ENCODE peak calls at places on chromosomes 2 and 18, in nine cellular contexts. One of them, this sample, is unnamed.

GRCh38 chr2:108586116-108586515 is 51.8 kb downstream of the LIMS1 start:
- DNase-seq in osteoblast: no peak
- DNase-seq in fibroblast of lung: peak; percentile 51
- DNase-seq in PC-3: peak; percentile 37
- DNase-seq in AG09319: no peak
- DNase-seq in Calu3: no peak
- DNase-seq in GM20000: no peak
- DNase-seq in CD4-positive, alpha-beta T cell: no peak
- DNase-seq in tibial artery: no peak
- DNase-seq in this sample: no peak

GRCh38 chr2:72745679-72746368 is 80.0 kb downstream of the EXOC6B start:
- DNase-seq in osteoblast: peak; percentile 41
- DNase-seq in AG09319: peak; percentile 49
- DNase-seq in tibial artery: no peak
- DNase-seq in Calu3: peak; percentile 43
- DNase-seq in fibroblast of lung: peak; percentile 65
- DNase-seq in GM20000: peak; percentile 31
- DNase-seq in CD4-positive, alpha-beta T cell: no peak
- DNase-seq in PC-3: peak; percentile 85
- DNase-seq in this sample: peak; percentile 21

GRCh38 chr2:217393585-217394032 is 533.7 kb upstream of the TNP1 start:
- DNase-seq in Calu3: no peak
- DNase-seq in CD4-positive, alpha-beta T cell: no peak
- DNase-seq in AG09319: peak; percentile 90
- DNase-seq in fibroblast of lung: peak; percentile 97
- DNase-seq in GM20000: no peak
- DNase-seq in PC-3: peak; percentile 9
- DNase-seq in tibial artery: peak; percentile 79
- DNase-seq in osteoblast: peak; percentile 92
- DNase-seq in this sample: no peak

GRCh38 chr2:222903234-222904220 is 42.7 kb downstream of the ACSL3 start:
- DNase-seq in Calu3: peak; percentile 41
- DNase-seq in tibial artery: peak; percentile 32
- DNase-seq in osteoblast: peak; percentile 79
- DNase-seq in AG09319: no peak
- DNase-seq in fibroblast of lung: peak; percentile 49
- DNase-seq in CD4-positive, alpha-beta T cell: no peak
- DNase-seq in GM20000: peak; percentile 63
- DNase-seq in PC-3: peak; percentile 64
- DNase-seq in this sample: peak; percentile 68

GRCh38 chr2:20475567-20475952 is 28.7 kb downstream of the RHOB start:
- DNase-seq in CD4-positive, alpha-beta T cell: no peak
- DNase-seq in Calu3: no peak
- DNase-seq in osteoblast: no peak
- DNase-seq in AG09319: no peak
- DNase-seq in PC-3: no peak
- DNase-seq in GM20000: no peak
- DNase-seq in fibroblast of lung: no peak
- DNase-seq in tibial artery: peak; percentile 1
- DNase-seq in this sample: no peak

GRCh38 chr2:37771600-37772088 is 100.2 kb upstream of the CDC42EP3 start:
- DNase-seq in AG09319: no peak
- DNase-seq in tibial artery: no peak
- DNase-seq in CD4-positive, alpha-beta T cell: no peak
- DNase-seq in PC-3: peak; percentile 30
- DNase-seq in Calu3: no peak
- DNase-seq in osteoblast: no peak
- DNase-seq in fibroblast of lung: peak; percentile 79
- DNase-seq in GM20000: no peak
- DNase-seq in this sample: no peak

GRCh38 chr2:214578395-214578794 is 167.5 kb downstream of the VWC2L start:
- DNase-seq in CD4-positive, alpha-beta T cell: no peak
- DNase-seq in GM20000: no peak
- DNase-seq in PC-3: no peak
- DNase-seq in osteoblast: no peak
- DNase-seq in AG09319: no peak
- DNase-seq in fibroblast of lung: no peak
- DNase-seq in Calu3: no peak
- DNase-seq in tibial artery: no peak
- DNase-seq in this sample: no peak

GRCh38 chr18:65751145-65752085 is 603 bp downstream of the CDH7 start:
- DNase-seq in Calu3: no peak
- DNase-seq in GM20000: no peak
- DNase-seq in fibroblast of lung: peak; percentile 3
- DNase-seq in CD4-positive, alpha-beta T cell: no peak
- DNase-seq in AG09319: no peak
- DNase-seq in tibial artery: no peak
- DNase-seq in PC-3: no peak
- DNase-seq in osteoblast: peak; percentile 55
- DNase-seq in this sample: peak; percentile 21

GRCh38 chr2:9658972-9659371 is 28.2 kb upstream of the YWHAQ start:
- DNase-seq in CD4-positive, alpha-beta T cell: no peak
- DNase-seq in tibial artery: no peak
- DNase-seq in AG09319: no peak
- DNase-seq in fibroblast of lung: peak; percentile 75
- DNase-seq in GM20000: no peak
- DNase-seq in PC-3: no peak
- DNase-seq in Calu3: no peak
- DNase-seq in osteoblast: no peak
- DNase-seq in this sample: no peak

GRCh38 chr2:55923091-55923977 is at the start of gene EFEMP1:
- DNase-seq in tibial artery: peak; percentile 83
- DNase-seq in CD4-positive, alpha-beta T cell: no peak
- DNase-seq in Calu3: peak; percentile 68
- DNase-seq in osteoblast: peak; percentile 88
- DNase-seq in AG09319: no peak
- DNase-seq in PC-3: peak; percentile 69
- DNase-seq in GM20000: no peak
- DNase-seq in fibroblast of lung: peak; percentile 73
- DNase-seq in this sample: peak; percentile 32

GRCh38 chr2:65033178-65033577 is 23.0 kb upstream of the CEP68 start:
- DNase-seq in Calu3: peak; percentile 14
- DNase-seq in CD4-positive, alpha-beta T cell: no peak
- DNase-seq in GM20000: peak; percentile 22
- DNase-seq in PC-3: peak; percentile 39
- DNase-seq in AG09319: no peak
- DNase-seq in fibroblast of lung: no peak
- DNase-seq in osteoblast: no peak
- DNase-seq in tibial artery: no peak
- DNase-seq in this sample: no peak

GRCh38 chr2:58460670-58461069 is 219.5 kb upstream of the FANCL start:
- DNase-seq in GM20000: no peak
- DNase-seq in CD4-positive, alpha-beta T cell: no peak
- DNase-seq in fibroblast of lung: no peak
- DNase-seq in Calu3: no peak
- DNase-seq in AG09319: no peak
- DNase-seq in PC-3: no peak
- DNase-seq in osteoblast: no peak
- DNase-seq in tibial artery: no peak
- DNase-seq in this sample: no peak

GRCh38 chr2:191554240-191554639 is 123.7 kb upstream of the NABP1 start:
- DNase-seq in osteoblast: no peak
- DNase-seq in AG09319: no peak
- DNase-seq in CD4-positive, alpha-beta T cell: no peak
- DNase-seq in PC-3: no peak
- DNase-seq in GM20000: no peak
- DNase-seq in fibroblast of lung: no peak
- DNase-seq in Calu3: no peak
- DNase-seq in tibial artery: no peak
- DNase-seq in this sample: no peak

DNA sequence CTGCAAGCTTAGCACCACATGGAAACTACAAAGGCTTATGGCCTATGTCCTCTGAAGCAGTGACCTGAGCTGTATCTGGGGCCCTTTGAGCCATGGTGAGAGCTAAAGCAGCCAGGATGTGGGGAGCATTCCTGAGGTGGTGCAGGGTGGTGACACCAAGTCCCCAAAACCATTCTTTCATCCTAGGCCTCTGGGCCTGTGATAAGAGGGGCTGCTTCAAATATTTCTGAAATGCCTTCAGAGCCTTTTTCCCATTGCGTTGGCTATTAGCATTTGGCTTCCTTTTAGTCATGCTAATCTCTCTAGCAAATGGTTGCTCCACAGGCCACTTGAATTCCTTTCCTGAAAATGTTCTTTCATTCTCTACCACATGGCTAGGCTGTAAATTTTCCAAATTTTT is 13.4 kb downstream of the CCDC150 start:
- DNase-seq in PC-3: no peak
- DNase-seq in AG09319: no peak
- DNase-seq in Calu3: no peak
- DNase-seq in CD4-positive, alpha-beta T cell: no peak
- DNase-seq in osteoblast: no peak
- DNase-seq in GM20000: no peak
- DNase-seq in tibial artery: no peak
- DNase-seq in fibroblast of lung: no peak
- DNase-seq in this sample: no peak
- TF ChIP-seq CTCF in PC-3: no peak
- TF ChIP-seq CTCF in AG09319: no peak
- TF ChIP-seq CTCF in Calu3: no peak
- TF ChIP-seq CTCF in CD4-positive, alpha-beta T cell: no peak
- TF ChIP-seq CTCF in osteoblast: no peak
- TF ChIP-seq CTCF in GM20000: no peak
- TF ChIP-seq CTCF in tibial artery: no peak
- TF ChIP-seq CTCF in fibroblast of lung: no peak
- TF ChIP-seq CTCF in this sample: no peak

DNA sequence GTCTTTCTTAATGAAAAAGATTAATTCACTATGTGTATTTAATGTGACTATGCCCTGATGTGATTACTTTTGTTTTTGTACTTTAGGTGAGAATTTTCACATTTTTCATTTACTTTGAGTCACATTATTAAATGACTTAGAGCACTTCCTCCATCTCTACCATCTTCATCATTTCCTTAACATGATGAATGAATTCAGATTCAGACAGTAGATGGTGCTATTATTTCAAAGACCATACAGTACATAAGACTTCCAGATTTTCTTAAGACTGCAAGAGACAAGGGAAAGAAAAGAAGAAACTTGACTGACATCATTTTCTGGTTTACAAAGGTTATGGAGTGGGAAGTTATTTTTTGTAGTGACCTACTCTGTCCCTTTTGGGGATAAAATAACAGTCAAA is 1010.6 kb upstream of the NXPH2 start:
- DNase-seq in Calu3: no peak
- DNase-seq in fibroblast of lung: peak; percentile 23
- DNase-seq in CD4-positive, alpha-beta T cell: no peak
- DNase-seq in PC-3: peak; percentile 69
- DNase-seq in tibial artery: no peak
- DNase-seq in AG09319: no peak
- DNase-seq in osteoblast: no peak
- DNase-seq in GM20000: peak; percentile 4
- DNase-seq in this sample: peak; percentile 22
- TF ChIP-seq CTCF in Calu3: no peak
- TF ChIP-seq CTCF in fibroblast of lung: no peak
- TF ChIP-seq CTCF in CD4-positive, alpha-beta T cell: no peak
- TF ChIP-seq CTCF in PC-3: peak; percentile 73
- TF ChIP-seq CTCF in tibial artery: no peak
- TF ChIP-seq CTCF in AG09319: no peak
- TF ChIP-seq CTCF in osteoblast: no peak
- TF ChIP-seq CTCF in GM20000: no peak
- TF ChIP-seq CTCF in this sample: no peak

DNA sequence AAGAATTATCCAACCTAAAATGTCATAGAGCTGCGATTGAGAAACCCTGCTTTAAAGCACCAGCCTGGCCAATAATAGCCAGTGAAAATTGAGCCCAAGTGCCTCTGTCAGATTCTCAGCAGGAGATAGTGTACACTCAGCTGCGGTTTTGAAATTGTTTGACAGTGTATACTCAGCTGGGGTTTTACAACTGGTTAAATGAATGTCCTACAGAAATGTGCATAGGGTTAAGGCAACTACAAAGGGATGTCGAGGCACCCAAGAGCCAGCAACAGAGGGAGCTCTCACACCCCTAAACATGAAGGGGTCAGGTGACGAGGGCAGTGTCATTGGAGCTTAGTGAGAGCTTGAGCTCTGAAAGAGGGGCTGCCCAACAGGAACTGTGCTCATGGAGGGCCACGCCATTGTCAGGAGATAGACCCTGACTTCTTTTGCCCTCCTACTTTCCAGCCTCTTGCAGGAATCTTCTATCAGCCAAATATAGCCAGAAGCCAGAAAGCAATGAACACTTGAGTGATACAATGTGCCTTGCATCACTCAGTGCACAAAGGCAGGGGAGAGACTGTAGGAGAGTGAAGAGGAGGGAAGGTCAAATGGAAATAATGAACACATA is 15.1 kb downstream of the ACTG2 start:
- DNase-seq in Calu3: peak; percentile 28
- DNase-seq in osteoblast: peak; percentile 72
- DNase-seq in GM20000: peak; percentile 73
- DNase-seq in tibial artery: no peak
- DNase-seq in AG09319: no peak
- DNase-seq in PC-3: peak; percentile 46
- DNase-seq in CD4-positive, alpha-beta T cell: peak; percentile 43
- DNase-seq in fibroblast of lung: peak; percentile 62
- DNase-seq in this sample: peak; percentile 75
- TF ChIP-seq CTCF in Calu3: no peak
- TF ChIP-seq CTCF in osteoblast: peak; percentile 34
- TF ChIP-seq CTCF in GM20000: peak; percentile 41
- TF ChIP-seq CTCF in tibial artery: no peak
- TF ChIP-seq CTCF in AG09319: peak; percentile 24
- TF ChIP-seq CTCF in PC-3: peak; percentile 42
- TF ChIP-seq CTCF in CD4-positive, alpha-beta T cell: peak; percentile 61
- TF ChIP-seq CTCF in fibroblast of lung: peak; percentile 18
- TF ChIP-seq CTCF in this sample: peak; percentile 49

GRCh38 chr18:47549141-47549540 is 297.7 kb upstream of the SKOR2 start:
- DNase-seq in AG09319: no peak
- DNase-seq in CD4-positive, alpha-beta T cell: no peak
- DNase-seq in PC-3: no peak
- DNase-seq in GM20000: no peak
- DNase-seq in osteoblast: no peak
- DNase-seq in fibroblast of lung: no peak
- DNase-seq in Calu3: no peak
- DNase-seq in tibial artery: no peak
- DNase-seq in this sample: no peak

GRCh38 chr18:47550611-47551010 is 299.2 kb upstream of the SKOR2 start:
- DNase-seq in tibial artery: no peak
- DNase-seq in Calu3: no peak
- DNase-seq in osteoblast: no peak
- DNase-seq in GM20000: no peak
- DNase-seq in fibroblast of lung: no peak
- DNase-seq in AG09319: no peak
- DNase-seq in PC-3: no peak
- DNase-seq in CD4-positive, alpha-beta T cell: no peak
- DNase-seq in this sample: no peak

GRCh38 chr18:47547539-47548202 is 296.2 kb upstream of the SKOR2 start:
- DNase-seq in GM20000: no peak
- DNase-seq in Calu3: no peak
- DNase-seq in CD4-positive, alpha-beta T cell: no peak
- DNase-seq in tibial artery: no peak
- DNase-seq in fibroblast of lung: no peak
- DNase-seq in AG09319: no peak
- DNase-seq in osteoblast: no peak
- DNase-seq in PC-3: no peak
- DNase-seq in this sample: no peak

DNA sequence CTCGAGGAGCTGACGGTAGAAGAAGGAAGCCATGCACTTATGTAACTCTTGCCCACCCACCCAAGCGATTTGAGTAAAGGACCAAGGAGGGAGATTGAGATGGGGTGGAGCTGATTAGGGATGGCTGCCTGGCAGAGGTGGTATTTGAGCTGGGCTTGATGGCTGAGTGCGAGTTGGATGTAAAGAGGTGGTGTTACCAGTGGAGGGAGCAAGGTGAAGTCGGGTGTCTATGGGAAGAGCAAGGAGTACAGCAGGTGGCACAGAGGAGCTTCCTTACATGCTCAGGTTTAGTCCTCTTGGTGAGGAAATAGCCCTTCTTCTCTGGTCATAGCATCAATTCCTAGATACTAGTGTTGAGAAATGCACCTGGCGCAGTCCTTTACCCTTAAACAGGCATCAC is 294.2 kb upstream of the SKOR2 start:
- DNase-seq in CD4-positive, alpha-beta T cell: no peak
- DNase-seq in tibial artery: no peak
- DNase-seq in Calu3: no peak
- DNase-seq in fibroblast of lung: no peak
- DNase-seq in AG09319: no peak
- DNase-seq in PC-3: no peak
- DNase-seq in osteoblast: no peak
- DNase-seq in GM20000: no peak
- DNase-seq in this sample: no peak
- TF ChIP-seq CTCF in CD4-positive, alpha-beta T cell: no peak
- TF ChIP-seq CTCF in tibial artery: no peak
- TF ChIP-seq CTCF in Calu3: no peak
- TF ChIP-seq CTCF in fibroblast of lung: no peak
- TF ChIP-seq CTCF in AG09319: no peak
- TF ChIP-seq CTCF in PC-3: no peak
- TF ChIP-seq CTCF in osteoblast: no peak
- TF ChIP-seq CTCF in GM20000: no peak
- TF ChIP-seq CTCF in this sample: no peak